ENCODE peak calls at places on chromosomes 4 and X, in six cellular contexts. One of them, this sample, is unnamed.

GRCh38 chr4:7335363-7336066 is 99.2 kb downstream of the PSAPL1 start:
- DNase-seq in left lung: peak
- DNase-seq in cardiac muscle cell: peak
- DNase-seq in A549: peak
- DNase-seq in AG04450: no peak
- DNase-seq in CD8-positive, alpha-beta T cell: peak
- DNase-seq in this sample: no peak

GRCh38 chrX:119482497-119483480 is 14.5 kb downstream of the SLC25A5 start:
- DNase-seq in cardiac muscle cell: peak
- DNase-seq in left lung: peak
- DNase-seq in CD8-positive, alpha-beta T cell: peak
- DNase-seq in AG04450: no peak
- DNase-seq in A549: peak
- DNase-seq in this sample: peak

GRCh38 chr4:73070072-73070385 is 513 bp upstream of the COX18 start:
- DNase-seq in AG04450: no peak
- DNase-seq in CD8-positive, alpha-beta T cell: no peak
- DNase-seq in A549: no peak
- DNase-seq in left lung: no peak
- DNase-seq in cardiac muscle cell: no peak
- DNase-seq in this sample: no peak

GRCh38 chr4:169200361-169201030 is 70.3 kb downstream of the SH3RF1 start:
- DNase-seq in AG04450: no peak
- DNase-seq in A549: no peak
- DNase-seq in left lung: no peak
- DNase-seq in cardiac muscle cell: no peak
- DNase-seq in CD8-positive, alpha-beta T cell: no peak
- DNase-seq in this sample: no peak

GRCh38 chr4:48024522-48024921 is 8.0 kb downstream of the NIPAL1 start:
- DNase-seq in CD8-positive, alpha-beta T cell: no peak
- DNase-seq in cardiac muscle cell: no peak
- DNase-seq in A549: no peak
- DNase-seq in AG04450: no peak
- DNase-seq in left lung: no peak
- DNase-seq in this sample: no peak

GRCh38 chrX:31293409-31293808 is 221.6 kb upstream of the FTHL17 start:
- DNase-seq in A549: no peak
- DNase-seq in AG04450: no peak
- DNase-seq in left lung: no peak
- DNase-seq in cardiac muscle cell: no peak
- DNase-seq in CD8-positive, alpha-beta T cell: no peak
- DNase-seq in this sample: no peak

GRCh38 chr4:25215506-25215905 is 18.3 kb upstream of the PI4K2B start:
- DNase-seq in A549: no peak
- DNase-seq in AG04450: no peak
- DNase-seq in CD8-positive, alpha-beta T cell: no peak
- DNase-seq in cardiac muscle cell: no peak
- DNase-seq in left lung: no peak
- DNase-seq in this sample: no peak

GRCh38 chr4:138832563-138832962 is 183.0 kb upstream of the NOCT start:
- DNase-seq in A549: no peak
- DNase-seq in AG04450: no peak
- DNase-seq in CD8-positive, alpha-beta T cell: no peak
- DNase-seq in left lung: no peak
- DNase-seq in cardiac muscle cell: no peak
- DNase-seq in this sample: no peak

GRCh38 chr4:2116687-2117400 is 57.7 kb downstream of the NAT8L start:
- DNase-seq in cardiac muscle cell: no peak
- DNase-seq in left lung: no peak
- DNase-seq in AG04450: no peak
- DNase-seq in A549: no peak
- DNase-seq in CD8-positive, alpha-beta T cell: no peak
- DNase-seq in this sample: no peak

GRCh38 chr4:168978001-168978700 is 31.9 kb downstream of the CBR4 start:
- DNase-seq in left lung: no peak
- DNase-seq in CD8-positive, alpha-beta T cell: no peak
- DNase-seq in cardiac muscle cell: peak
- DNase-seq in AG04450: peak
- DNase-seq in A549: no peak
- DNase-seq in this sample: no peak

GRCh38 chr4:22099896-22100295 is 151.3 kb upstream of the KCNIP4 start:
- DNase-seq in left lung: no peak
- DNase-seq in AG04450: no peak
- DNase-seq in cardiac muscle cell: peak
- DNase-seq in CD8-positive, alpha-beta T cell: no peak
- DNase-seq in A549: no peak
- DNase-seq in this sample: no peak

GRCh38 chrX:130159776-130160175 is 5.9 kb downstream of the AIFM1 start:
- DNase-seq in CD8-positive, alpha-beta T cell: no peak
- DNase-seq in AG04450: no peak
- DNase-seq in cardiac muscle cell: no peak
- DNase-seq in A549: no peak
- DNase-seq in left lung: no peak
- DNase-seq in this sample: no peak

GRCh38 chr4:102299708-102300107 is 45.6 kb downstream of the SLC39A8 start:
- DNase-seq in A549: peak
- DNase-seq in left lung: peak
- DNase-seq in AG04450: no peak
- DNase-seq in CD8-positive, alpha-beta T cell: peak
- DNase-seq in cardiac muscle cell: peak
- DNase-seq in this sample: no peak

GRCh38 chr4:11218692-11219091 is 210.0 kb downstream of the HS3ST1 start:
- DNase-seq in CD8-positive, alpha-beta T cell: no peak
- DNase-seq in AG04450: no peak
- DNase-seq in left lung: no peak
- DNase-seq in cardiac muscle cell: peak
- DNase-seq in A549: no peak
- DNase-seq in this sample: no peak

GRCh38 chr4:153131478-153132069 is 72.7 kb upstream of the TRIM2 start:
- DNase-seq in AG04450: no peak
- DNase-seq in CD8-positive, alpha-beta T cell: no peak
- DNase-seq in cardiac muscle cell: no peak
- DNase-seq in left lung: no peak
- DNase-seq in A549: no peak
- DNase-seq in this sample: no peak

GRCh38 chr4:1805493-1806222 is 12.6 kb downstream of the FGFR3 start:
- DNase-seq in CD8-positive, alpha-beta T cell: no peak
- DNase-seq in A549: no peak
- DNase-seq in cardiac muscle cell: no peak
- DNase-seq in AG04450: no peak
- DNase-seq in left lung: no peak
- DNase-seq in this sample: no peak

GRCh38 chr4:87073570-87074470 is 139.0 kb downstream of the AFF1 start:
- DNase-seq in cardiac muscle cell: peak
- DNase-seq in CD8-positive, alpha-beta T cell: peak
- DNase-seq in left lung: no peak
- DNase-seq in A549: no peak
- DNase-seq in AG04450: no peak
- DNase-seq in this sample: no peak

DNA sequence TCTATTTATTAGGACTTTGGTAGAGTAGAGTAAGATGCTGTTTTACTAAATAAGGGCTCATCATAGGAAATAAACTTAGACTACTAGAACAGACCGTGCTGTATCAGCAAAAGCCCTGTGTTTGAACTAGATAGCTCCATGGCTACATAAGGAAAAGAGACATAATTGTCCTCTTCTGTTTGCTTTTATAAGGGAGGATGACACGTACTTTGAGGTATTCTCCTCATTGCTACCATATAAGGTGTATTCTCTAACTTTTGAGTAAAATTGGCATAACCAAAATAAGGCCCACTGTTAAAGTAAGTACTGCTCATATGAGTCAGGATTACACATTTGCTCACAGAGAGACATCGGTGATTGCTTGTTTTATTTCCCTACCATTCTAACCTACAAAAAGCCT is 64.3 kb downstream of the PDLIM5 start:
- DNase-seq in CD8-positive, alpha-beta T cell: no peak
- DNase-seq in left lung: no peak
- DNase-seq in cardiac muscle cell: peak
- DNase-seq in A549: peak
- DNase-seq in AG04450: peak
- DNase-seq in this sample: no peak
- H3K27ac ChIP-seq in CD8-positive, alpha-beta T cell: no peak
- H3K27ac ChIP-seq in left lung: no peak
- H3K27ac ChIP-seq in cardiac muscle cell: peak
- H3K27ac ChIP-seq in A549: peak
- H3K27ac ChIP-seq in AG04450: peak
- H3K27ac ChIP-seq in this sample: peak

DNA sequence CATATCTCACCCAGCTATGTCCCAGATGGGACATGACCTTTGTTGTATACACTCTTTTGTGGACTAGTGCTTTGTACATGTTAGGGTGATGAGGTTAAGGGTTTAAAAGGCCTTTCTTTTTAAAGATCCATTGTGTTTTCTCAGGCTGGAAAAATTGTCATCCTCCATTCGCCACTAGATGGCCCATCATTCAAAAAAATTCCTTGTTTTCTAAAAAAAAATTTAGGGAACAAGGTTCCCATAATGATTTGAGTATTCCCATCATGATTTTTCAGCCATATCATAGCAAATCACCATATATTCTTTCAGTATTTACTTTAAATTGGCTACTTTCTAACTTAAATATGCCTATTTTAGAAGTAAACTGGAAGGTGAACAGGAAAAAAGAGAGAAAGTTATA is 91.9 kb upstream of the TMEM164 start:
- DNase-seq in CD8-positive, alpha-beta T cell: no peak
- DNase-seq in A549: no peak
- DNase-seq in left lung: no peak
- DNase-seq in AG04450: no peak
- DNase-seq in cardiac muscle cell: peak
- DNase-seq in this sample: no peak
- TF ChIP-seq CTCF in CD8-positive, alpha-beta T cell: no peak
- TF ChIP-seq CTCF in A549: peak
- TF ChIP-seq CTCF in left lung: no peak
- TF ChIP-seq CTCF in AG04450: peak
- TF ChIP-seq CTCF in cardiac muscle cell: peak
- TF ChIP-seq CTCF in this sample: no peak

GRCh38 chrX:71978164-71978563 is 67.5 kb downstream of the NHSL2 start:
- DNase-seq in CD8-positive, alpha-beta T cell: no peak
- DNase-seq in left lung: no peak
- DNase-seq in AG04450: no peak
- DNase-seq in cardiac muscle cell: no peak
- DNase-seq in A549: no peak
- DNase-seq in this sample: no peak

GRCh38 chrX:71974916-71975315 is 64.3 kb downstream of the NHSL2 start:
- DNase-seq in AG04450: no peak
- DNase-seq in CD8-positive, alpha-beta T cell: no peak
- DNase-seq in A549: no peak
- DNase-seq in left lung: no peak
- DNase-seq in cardiac muscle cell: no peak
- DNase-seq in this sample: no peak

DNA sequence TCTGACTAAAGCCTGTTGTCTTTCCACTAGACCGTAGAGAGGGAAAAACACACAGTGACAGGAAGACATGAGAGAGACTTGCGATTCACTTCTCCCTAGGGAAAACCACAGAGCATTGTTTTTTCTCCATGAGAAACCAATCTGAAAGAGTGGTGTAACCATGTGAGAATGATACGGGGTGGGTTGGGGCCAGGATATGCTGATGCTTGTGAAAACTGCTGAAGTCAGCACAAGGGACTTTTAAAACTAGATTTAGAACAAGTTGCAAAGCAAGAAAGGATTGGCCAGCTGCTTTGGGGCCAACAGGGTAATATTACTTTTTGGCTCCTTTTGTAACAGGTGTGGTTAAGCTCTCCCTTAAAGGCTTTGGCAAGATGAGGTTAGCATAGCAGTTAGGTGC is 66.1 kb downstream of the NHSL2 start:
- DNase-seq in AG04450: no peak
- DNase-seq in cardiac muscle cell: peak
- DNase-seq in left lung: no peak
- DNase-seq in CD8-positive, alpha-beta T cell: no peak
- DNase-seq in A549: no peak
- DNase-seq in this sample: no peak
- H3K4me3 ChIP-seq in AG04450: no peak
- H3K4me3 ChIP-seq in cardiac muscle cell: no peak
- H3K4me3 ChIP-seq in left lung: no peak
- H3K4me3 ChIP-seq in CD8-positive, alpha-beta T cell: no peak
- H3K4me3 ChIP-seq in A549: no peak
- H3K4me3 ChIP-seq in this sample: no peak

GRCh38 chr4:75848891-75849290 is 53.4 kb downstream of the PPEF2 start:
- DNase-seq in AG04450: no peak
- DNase-seq in left lung: no peak
- DNase-seq in CD8-positive, alpha-beta T cell: no peak
- DNase-seq in A549: no peak
- DNase-seq in cardiac muscle cell: peak
- DNase-seq in this sample: no peak
- H3K27ac ChIP-seq in AG04450: no peak
- H3K27ac ChIP-seq in left lung: no peak
- H3K27ac ChIP-seq in CD8-positive, alpha-beta T cell: no peak
- H3K27ac ChIP-seq in A549: peak
- H3K27ac ChIP-seq in cardiac muscle cell: no peak
- H3K27ac ChIP-seq in this sample: no peak

DNA sequence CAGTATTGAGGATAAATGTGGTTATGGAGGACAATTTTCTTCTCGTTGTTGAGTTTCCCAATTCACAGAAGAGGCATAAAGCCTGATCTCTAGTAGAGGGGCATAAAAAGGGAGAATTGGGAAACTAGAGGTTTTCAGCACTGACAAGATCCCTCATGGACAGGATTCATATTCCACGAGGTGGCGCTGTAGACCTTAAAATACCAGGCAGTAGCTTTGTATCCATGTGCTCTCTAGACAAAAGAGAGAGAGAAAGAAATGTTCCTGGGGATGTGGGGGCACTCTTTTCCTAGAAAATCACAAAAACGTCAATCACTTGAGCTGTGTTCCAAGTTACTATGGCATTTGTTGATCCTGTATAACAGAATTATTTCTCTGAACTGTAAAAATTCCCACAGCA is 128.3 kb downstream of the MAGEE1 start:
- DNase-seq in CD8-positive, alpha-beta T cell: no peak
- DNase-seq in AG04450: no peak
- DNase-seq in left lung: no peak
- DNase-seq in A549: peak
- DNase-seq in cardiac muscle cell: peak
- DNase-seq in this sample: no peak
- TF ChIP-seq CTCF in CD8-positive, alpha-beta T cell: no peak
- TF ChIP-seq CTCF in AG04450: no peak
- TF ChIP-seq CTCF in left lung: no peak
- TF ChIP-seq CTCF in A549: peak
- TF ChIP-seq CTCF in cardiac muscle cell: no peak
- TF ChIP-seq CTCF in this sample: no peak

GRCh38 chr4:54099287-54099958 is 540 bp upstream of the GSX2 start:
- DNase-seq in cardiac muscle cell: peak
- DNase-seq in left lung: no peak
- DNase-seq in A549: no peak
- DNase-seq in AG04450: no peak
- DNase-seq in CD8-positive, alpha-beta T cell: no peak
- DNase-seq in this sample: no peak
- H3K4me3 ChIP-seq in cardiac muscle cell: peak
- H3K4me3 ChIP-seq in left lung: no peak
- H3K4me3 ChIP-seq in A549: peak
- H3K4me3 ChIP-seq in AG04450: peak
- H3K4me3 ChIP-seq in CD8-positive, alpha-beta T cell: peak
- H3K4me3 ChIP-seq in this sample: peak

GRCh38 chr4:181536753-181537434 is 706.3 kb upstream of the TENM3 start:
- DNase-seq in AG04450: no peak
- DNase-seq in A549: no peak
- DNase-seq in left lung: no peak
- DNase-seq in CD8-positive, alpha-beta T cell: no peak
- DNase-seq in cardiac muscle cell: no peak
- DNase-seq in this sample: no peak
- H3K27ac ChIP-seq in AG04450: no peak
- H3K27ac ChIP-seq in A549: no peak
- H3K27ac ChIP-seq in left lung: no peak
- H3K27ac ChIP-seq in CD8-positive, alpha-beta T cell: no peak
- H3K27ac ChIP-seq in cardiac muscle cell: no peak
- H3K27ac ChIP-seq in this sample: no peak

GRCh38 chrX:149630681-149631292 is 805 bp downstream of the TMEM185A start:
- DNase-seq in CD8-positive, alpha-beta T cell: no peak
- DNase-seq in left lung: no peak
- DNase-seq in AG04450: peak
- DNase-seq in A549: peak
- DNase-seq in cardiac muscle cell: peak
- DNase-seq in this sample: no peak
- TF ChIP-seq CTCF in CD8-positive, alpha-beta T cell: no peak
- TF ChIP-seq CTCF in left lung: no peak
- TF ChIP-seq CTCF in AG04450: peak
- TF ChIP-seq CTCF in A549: no peak
- TF ChIP-seq CTCF in cardiac muscle cell: peak
- TF ChIP-seq CTCF in this sample: no peak